ENCODE peak calls at places on chromosomes 7 and 10, in five cellular contexts. One of them, this sample, is unnamed.

GRCh38 chr7:117227091-117227490 is 95.8 kb downstream of the WNT2 start:
- DNase-seq in uterus: no peak
- DNase-seq in mammary epithelial cell: no peak
- DNase-seq in hepatocyte: no peak
- DNase-seq in mesenchymal stem cell: no peak
- DNase-seq in this sample: no peak

GRCh38 chr7:27835408-27835807 is 95.4 kb downstream of the TAX1BP1 start:
- DNase-seq in uterus: no peak
- DNase-seq in mammary epithelial cell: no peak
- DNase-seq in hepatocyte: no peak
- DNase-seq in mesenchymal stem cell: peak; percentile 75
- DNase-seq in this sample: no peak

GRCh38 chr10:55158643-55159042 is 357.6 kb upstream of the PCDH15 start:
- DNase-seq in uterus: no peak
- DNase-seq in mammary epithelial cell: no peak
- DNase-seq in hepatocyte: no peak
- DNase-seq in mesenchymal stem cell: peak; percentile 32
- DNase-seq in this sample: no peak

GRCh38 chr7:37100735-37101331 is 347.8 kb downstream of the ELMO1 start:
- DNase-seq in uterus: no peak
- DNase-seq in mammary epithelial cell: no peak
- DNase-seq in hepatocyte: no peak
- DNase-seq in mesenchymal stem cell: no peak
- DNase-seq in this sample: no peak

GRCh38 chr10:85645097-85645496 is 721.5 kb downstream of the GRID1 start:
- DNase-seq in uterus: peak; percentile 20
- DNase-seq in mammary epithelial cell: no peak
- DNase-seq in hepatocyte: no peak
- DNase-seq in mesenchymal stem cell: peak; percentile 14
- DNase-seq in this sample: no peak

GRCh38 chr10:108496131-108496530 is 1331.6 kb upstream of the SORCS1 start:
- DNase-seq in uterus: no peak
- DNase-seq in mammary epithelial cell: no peak
- DNase-seq in hepatocyte: no peak
- DNase-seq in mesenchymal stem cell: no peak
- DNase-seq in this sample: no peak

GRCh38 chr7:73847941-73848723 is 5.8 kb upstream of the METTL27 start:
- DNase-seq in uterus: no peak
- DNase-seq in mammary epithelial cell: no peak
- DNase-seq in hepatocyte: no peak
- DNase-seq in mesenchymal stem cell: no peak
- DNase-seq in this sample: no peak

GRCh38 chr7:106239406-106239805 is 45.4 kb downstream of the NAMPT start:
- DNase-seq in uterus: no peak
- DNase-seq in mammary epithelial cell: no peak
- DNase-seq in hepatocyte: no peak
- DNase-seq in mesenchymal stem cell: no peak
- DNase-seq in this sample: no peak

GRCh38 chr10:34528320-34528719 is 286.8 kb downstream of the PARD3 start:
- DNase-seq in uterus: no peak
- DNase-seq in mammary epithelial cell: peak; percentile 91
- DNase-seq in hepatocyte: peak; percentile 54
- DNase-seq in mesenchymal stem cell: peak; percentile 94
- DNase-seq in this sample: no peak

GRCh38 chr7:27112960-27113949 is 10.8 kb upstream of the HOXA2 start:
- DNase-seq in uterus: peak; percentile 78
- DNase-seq in mammary epithelial cell: peak; percentile 85
- DNase-seq in hepatocyte: peak; percentile 84
- DNase-seq in mesenchymal stem cell: peak; percentile 71
- DNase-seq in this sample: no peak

GRCh38 chr10:11921800-11922387 is 98.7 kb downstream of the PROSER2 start:
- DNase-seq in uterus: no peak
- DNase-seq in mammary epithelial cell: no peak
- DNase-seq in hepatocyte: no peak
- DNase-seq in mesenchymal stem cell: no peak
- DNase-seq in this sample: no peak

GRCh38 chr10:110918269-110918632 is 729 bp downstream of the BBIP1 start:
- DNase-seq in uterus: peak; percentile 96
- DNase-seq in mammary epithelial cell: no peak
- DNase-seq in hepatocyte: peak; percentile 98
- DNase-seq in mesenchymal stem cell: peak; percentile 97
- DNase-seq in this sample: peak; percentile 87

GRCh38 chr10:104630731-104631130 is 10.4 kb upstream of the SORCS3 start:
- DNase-seq in uterus: no peak
- DNase-seq in mammary epithelial cell: no peak
- DNase-seq in hepatocyte: no peak
- DNase-seq in mesenchymal stem cell: no peak
- DNase-seq in this sample: no peak

GRCh38 chr10:114538544-114538906 is 119.5 kb downstream of the ABLIM1 start:
- DNase-seq in uterus: no peak
- DNase-seq in mammary epithelial cell: no peak
- DNase-seq in hepatocyte: no peak
- DNase-seq in mesenchymal stem cell: no peak
- DNase-seq in this sample: no peak

GRCh38 chr7:124762611-124763143 is 2.9 kb downstream of the GPR37 start:
- DNase-seq in uterus: peak; percentile 21
- DNase-seq in mammary epithelial cell: no peak
- DNase-seq in hepatocyte: peak; percentile 20
- DNase-seq in mesenchymal stem cell: peak; percentile 62
- DNase-seq in this sample: no peak

GRCh38 chr7:10104292-10104691 is 869.4 kb upstream of the PHF14 start:
- DNase-seq in uterus: no peak
- DNase-seq in mammary epithelial cell: no peak
- DNase-seq in hepatocyte: no peak
- DNase-seq in mesenchymal stem cell: no peak
- DNase-seq in this sample: no peak

GRCh38 chr7:10106609-10107008 is 867.1 kb upstream of the PHF14 start:
- DNase-seq in uterus: no peak
- DNase-seq in mammary epithelial cell: no peak
- DNase-seq in hepatocyte: no peak
- DNase-seq in mesenchymal stem cell: no peak
- DNase-seq in this sample: no peak
- H3K9me3 ChIP-seq in uterus: no peaks in the 10 kb centered on the region
- H3K9me3 ChIP-seq in mammary epithelial cell: peaks cover 2% of the 10 kb centered on the region
- H3K9me3 ChIP-seq in hepatocyte: no peaks in the 10 kb centered on the region
- H3K9me3 ChIP-seq in mesenchymal stem cell: peaks cover 3% of the 10 kb centered on the region
- H3K9me3 ChIP-seq in this sample: no peaks in the 10 kb centered on the region

GRCh38 chr10:73789659-73790055 is 4.3 kb downstream of the ZSWIM8 start:
- DNase-seq in uterus: no peak
- DNase-seq in mammary epithelial cell: no peak
- DNase-seq in hepatocyte: no peak
- DNase-seq in mesenchymal stem cell: no peak
- DNase-seq in this sample: no peak

GRCh38 chr10:73793456-73793855 is 8.1 kb downstream of the ZSWIM8 start:
- DNase-seq in uterus: no peak
- DNase-seq in mammary epithelial cell: no peak
- DNase-seq in hepatocyte: no peak
- DNase-seq in mesenchymal stem cell: no peak
- DNase-seq in this sample: no peak

GRCh38 chr10:73788864-73789658 is 3.7 kb downstream of the ZSWIM8 start:
- DNase-seq in uterus: no peak
- DNase-seq in mammary epithelial cell: no peak
- DNase-seq in hepatocyte: no peak
- DNase-seq in mesenchymal stem cell: no peak
- DNase-seq in this sample: no peak

GRCh38 chr10:73790886-73791625 is 5.7 kb downstream of the ZSWIM8 start:
- DNase-seq in uterus: no peak
- DNase-seq in mammary epithelial cell: no peak
- DNase-seq in hepatocyte: no peak
- DNase-seq in mesenchymal stem cell: no peak
- DNase-seq in this sample: no peak

DNA sequence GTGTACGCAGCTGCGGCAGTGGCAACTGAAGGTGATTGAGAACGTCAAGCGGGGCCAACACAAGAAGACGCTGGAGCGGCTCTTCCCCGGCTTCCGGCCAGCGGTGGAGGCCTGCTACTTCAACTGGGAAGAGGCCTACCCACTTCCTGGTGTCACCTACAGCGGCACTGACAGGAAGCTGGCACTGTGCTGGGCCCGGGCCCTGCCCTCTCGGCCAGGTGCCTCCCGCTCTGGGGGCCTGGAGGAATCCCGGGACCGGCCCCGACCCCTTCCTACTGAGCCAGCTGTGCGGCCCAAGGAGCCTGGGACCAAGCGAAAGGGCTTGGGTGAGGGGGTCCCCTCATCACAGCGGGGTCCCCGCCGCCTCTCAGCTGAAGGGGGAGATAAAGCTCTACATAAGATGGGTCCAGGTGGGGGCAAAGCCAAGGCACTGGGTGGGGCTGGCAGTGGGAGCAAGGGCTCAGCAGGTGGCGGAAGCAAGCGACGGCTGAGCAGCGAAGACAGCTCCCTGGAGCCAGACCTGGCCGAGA is 6.5 kb downstream of the ZSWIM8 start:
- DNase-seq in uterus: no peak
- DNase-seq in mammary epithelial cell: no peak
- DNase-seq in hepatocyte: no peak
- DNase-seq in mesenchymal stem cell: no peak
- DNase-seq in this sample: no peak
- H3K36me3 ChIP-seq in uterus: no peaks in the 10 kb centered on the region
- H3K36me3 ChIP-seq in mammary epithelial cell: peaks cover 9% of the 10 kb centered on the region
- H3K36me3 ChIP-seq in hepatocyte: no peaks in the 10 kb centered on the region
- H3K36me3 ChIP-seq in mesenchymal stem cell: peaks cover 80% of the 10 kb centered on the region
- H3K36me3 ChIP-seq in this sample: peaks cover 79% of the 10 kb centered on the region

GRCh38 chr10:36073796-36074345 is 431.8 kb upstream of the FZD8 start:
- DNase-seq in uterus: no peak
- DNase-seq in mammary epithelial cell: peak; percentile 49
- DNase-seq in hepatocyte: no peak
- DNase-seq in mesenchymal stem cell: no peak
- DNase-seq in this sample: no peak
- H3K9me3 ChIP-seq in uterus: no peaks in the 10 kb centered on the region
- H3K9me3 ChIP-seq in mammary epithelial cell: no peaks in the 10 kb centered on the region
- H3K9me3 ChIP-seq in hepatocyte: no peaks in the 10 kb centered on the region
- H3K9me3 ChIP-seq in mesenchymal stem cell: no peaks in the 10 kb centered on the region
- H3K9me3 ChIP-seq in this sample: no peaks in the 10 kb centered on the region

DNA sequence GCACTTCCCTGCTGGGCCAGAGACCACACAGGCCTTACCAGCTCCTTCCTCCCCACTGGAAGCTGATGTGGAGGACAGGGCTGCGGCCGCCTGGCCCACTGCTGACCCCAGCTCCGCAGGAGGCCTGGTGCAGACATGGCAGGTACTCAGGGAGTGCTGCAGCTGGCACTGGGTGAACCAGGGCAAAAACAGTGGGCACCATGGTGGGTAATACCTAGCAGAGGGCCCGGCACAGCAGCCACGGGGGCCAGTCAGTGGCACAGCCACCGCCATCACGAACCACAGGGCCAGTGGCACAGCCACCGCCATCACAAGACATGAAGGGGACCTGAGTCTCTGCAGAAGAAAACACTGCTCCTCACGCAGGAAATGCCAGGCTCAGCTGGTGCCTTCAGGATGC is 152.6 kb upstream of the PPP2R2D start:
- DNase-seq in uterus: no peak
- DNase-seq in mammary epithelial cell: no peak
- DNase-seq in hepatocyte: no peak
- DNase-seq in mesenchymal stem cell: no peak
- DNase-seq in this sample: no peak
- H3K36me3 ChIP-seq in uterus: no peaks in the 10 kb centered on the region
- H3K36me3 ChIP-seq in mammary epithelial cell: no peaks in the 10 kb centered on the region
- H3K36me3 ChIP-seq in hepatocyte: no peaks in the 10 kb centered on the region
- H3K36me3 ChIP-seq in mesenchymal stem cell: no peaks in the 10 kb centered on the region
- H3K36me3 ChIP-seq in this sample: no peaks in the 10 kb centered on the region

DNA sequence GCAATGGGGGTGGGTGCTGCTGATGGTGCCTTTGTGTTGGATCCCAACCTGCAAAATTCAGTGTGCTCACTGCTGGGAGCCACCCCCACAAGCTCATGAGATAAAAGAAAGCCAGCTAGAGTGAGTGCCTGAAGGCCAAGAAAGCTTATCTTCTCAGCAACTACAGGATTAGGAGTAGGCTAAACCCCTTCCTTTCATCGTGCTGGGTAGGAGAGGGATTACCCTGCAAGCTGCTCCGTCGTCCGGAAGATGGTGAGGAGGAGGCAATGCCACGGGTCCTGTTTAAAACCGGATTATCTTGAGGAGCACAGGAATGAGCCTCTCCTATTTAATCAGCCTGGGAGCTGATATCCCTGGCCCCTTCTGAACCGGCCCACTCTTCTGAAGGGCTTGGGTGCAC is 258.0 kb downstream of the GALNT17 start:
- DNase-seq in uterus: no peak
- DNase-seq in mammary epithelial cell: no peak
- DNase-seq in hepatocyte: no peak
- DNase-seq in mesenchymal stem cell: no peak
- DNase-seq in this sample: no peak
- H3K9me3 ChIP-seq in uterus: no peaks in the 10 kb centered on the region
- H3K9me3 ChIP-seq in mammary epithelial cell: peaks cover 38% of the 10 kb centered on the region
- H3K9me3 ChIP-seq in hepatocyte: no peaks in the 10 kb centered on the region
- H3K9me3 ChIP-seq in mesenchymal stem cell: peaks cover 3% of the 10 kb centered on the region
- H3K9me3 ChIP-seq in this sample: no peaks in the 10 kb centered on the region

GRCh38 chr7:1151156-1151555 is 8.8 kb downstream of the ZFAND2A start:
- DNase-seq in uterus: no peak
- DNase-seq in mammary epithelial cell: no peak
- DNase-seq in hepatocyte: no peak
- DNase-seq in mesenchymal stem cell: no peak
- DNase-seq in this sample: no peak
- H3K36me3 ChIP-seq in uterus: no peaks in the 10 kb centered on the region
- H3K36me3 ChIP-seq in mammary epithelial cell: peaks cover 16% of the 10 kb centered on the region
- H3K36me3 ChIP-seq in hepatocyte: no peaks in the 10 kb centered on the region
- H3K36me3 ChIP-seq in mesenchymal stem cell: peaks cover 65% of the 10 kb centered on the region
- H3K36me3 ChIP-seq in this sample: peaks cover 43% of the 10 kb centered on the region

GRCh38 chr7:158123214-158123613 is 464.4 kb downstream of the PTPRN2 start:
- DNase-seq in uterus: no peak
- DNase-seq in mammary epithelial cell: no peak
- DNase-seq in hepatocyte: no peak
- DNase-seq in mesenchymal stem cell: no peak
- DNase-seq in this sample: no peak
- H3K9me3 ChIP-seq in uterus: no peaks in the 10 kb centered on the region
- H3K9me3 ChIP-seq in mammary epithelial cell: peaks cover 46% of the 10 kb centered on the region
- H3K9me3 ChIP-seq in hepatocyte: no peaks in the 10 kb centered on the region
- H3K9me3 ChIP-seq in mesenchymal stem cell: peaks cover 30% of the 10 kb centered on the region
- H3K9me3 ChIP-seq in this sample: peaks cover 7% of the 10 kb centered on the region